ENCODE peak calls at places on chromosomes 13 and 19, in four cellular contexts. T is ovary, B is heart left ventricle, A is endothelial cell of umbilical vein. P is an unnamed sample.

GRCh38 chr13:111609631-111610030 is 289.2 kb downstream of the TEX29 start:
- DNase-seq in B (no peak), A (no peak), T (no peak), P (peak)

GRCh38 chr19:16208064-16208759 is 10.5 kb downstream of the AP1M1 start:
- DNase-seq in A (no peak), T (no peak), B (no peak), P (no peak)

GRCh38 chr13:57264965-57265364 is 98.0 kb downstream of the PRR20E start:
- DNase-seq in A (no peak), B (no peak), T (no peak), P (no peak)

GRCh38 chr19:29255006-29255405 is 42.1 kb upstream of the UQCRFS1 start:
- DNase-seq in T (no peak), A (no peak), B (no peak), P (peak)

GRCh38 chr13:114324334-114324733 is 10.0 kb downstream of the CHAMP1 start:
- DNase-seq in A (no peak), B (no peak), T (no peak), P (no peak)

GRCh38 chr13:73000027-73000674 is 58.7 kb upstream of the KLF5 start:
- DNase-seq in B (no peak), T (no peak), A (peak), P (no peak)

GRCh38 chr13:112325941-112326645 is 50.1 kb upstream of the SPACA7 start:
- DNase-seq in B (no peak), A (no peak), T (no peak), P (peak)

GRCh38 chr19:3458595-3459284 is 21.6 kb downstream of the SMIM24 start:
- DNase-seq in T (peak), A (no peak), B (peak), P (no peak)

GRCh38 chr13:114119196-114119595 is 13.2 kb downstream of the RASA3 start:
- DNase-seq in B (no peak), A (peak), T (no peak), P (no peak)

GRCh38 chr19:35155441-35155840 is 906 bp downstream of the FXYD5 start:
- DNase-seq in B (no peak), T (no peak), A (no peak), P (no peak)

GRCh38 chr19:55189424-55189823 is 9.3 kb upstream of the SYT5 start:
- DNase-seq in T (no peak), B (peak), A (peak), P (no peak)

GRCh38 chr19:11736696-11737095 is 2.0 kb downstream of the ZNF823 start:
- DNase-seq in T (no peak), B (peak), A (no peak), P (peak)

GRCh38 chr19:2276429-2276989 is 5.5 kb downstream of the PEAK3 start:
- DNase-seq in B (no peak), A (no peak), T (no peak), P (no peak)

GRCh38 chr13:101925731-101926130 is 473.3 kb downstream of the ITGBL1 start:
- DNase-seq in B (no peak), T (no peak), A (no peak), P (no peak)

GRCh38 chr19:46704379-46705076 is 12.4 kb downstream of the PRKD2 start:
- DNase-seq in T (peak), B (peak), A (peak), P (no peak)

GRCh38 chr13:21216332-21216731 is 39.9 kb downstream of the MRPL57 start:
- DNase-seq in T (no peak), A (no peak), B (no peak), P (no peak)

GRCh38 chr13:67106502-67107057 is 123.6 kb downstream of the PCDH9 start:
- DNase-seq in T (no peak), B (no peak), A (no peak), P (no peak)

GRCh38 chr13:111893071-111893606 is 173.8 kb upstream of the SOX1 start:
- DNase-seq in B (no peak), T (no peak), A (no peak), P (peak)

GRCh38 chr13:113209880-113210421 is 538 bp downstream of the CUL4A start:
- DNase-seq in B (peak), T (peak), A (peak), P (peak)

GRCh38 chr13:91270031-91270430 is 77.5 kb upstream of the MIR17HG start:
- DNase-seq in B (no peak), T (no peak), A (peak), P (no peak)

GRCh38 chr13:74751739-74752138 is 617.5 kb upstream of the KLF12 start:
- DNase-seq in A (no peak), T (peak), B (no peak), P (no peak)

GRCh38 chr19:367561-367960 is 23.0 kb upstream of the MIER2 start:
- DNase-seq in T (no peak), A (no peak), B (no peak), P (no peak)

GRCh38 chr19:11359421-11359820 is 4.2 kb downstream of the PLPPR2 start:
- DNase-seq in A (no peak), B (no peak), T (no peak), P (no peak)

GRCh38 chr13:32117696-32118095 is 86.1 kb downstream of the FRY start:
- DNase-seq in T (no peak), A (no peak), B (peak), P (peak)

GRCh38 chr13:29683041-29683440 is 87.6 kb upstream of the SLC7A1 start:
- DNase-seq in A (no peak), B (no peak), T (no peak), P (no peak)

GRCh38 chr13:76245216-76245615 is 609.1 kb downstream of the LMO7 start:
- DNase-seq in T (no peak), A (no peak), B (no peak), P (no peak)

GRCh38 chr19:13033244-13033643 is 38.0 kb downstream of the NFIX start:
- DNase-seq in T (no peak), B (no peak), A (no peak), P (no peak)

GRCh38 chr13:99990045-99990977 is 8.7 kb downstream of the ZIC2 start:
- DNase-seq in T (no peak), A (no peak), B (no peak), P (no peak)

GRCh38 chr19:13850910-13851753 is 25.8 kb upstream of the NANOS3 start:
- DNase-seq in T (peak), A (peak), B (peak), P (peak)

GRCh38 chr19:1861599-1862031 is 1.8 kb downstream of the KLF16 start:
- DNase-seq in A (no peak), T (peak), B (no peak), P (no peak)

GRCh38 chr19:30931307-30931706 is 417.9 kb downstream of the TSHZ3 start:
- DNase-seq in A (no peak), T (no peak), B (no peak), P (no peak)

GRCh38 chr19:35843676-35844481 is 8.4 kb downstream of the NPHS1 start:
- DNase-seq in T (no peak), A (no peak), B (no peak), P (no peak)

GRCh38 chr19:1253514-1254080 is 5.2 kb downstream of the MIDN start:
- DNase-seq in A (no peak), T (no peak), B (no peak), P (no peak)

GRCh38 chr13:44303681-44304432 is 69.8 kb upstream of the SERP2 start:
- DNase-seq in T (peak), B (peak), A (no peak), P (peak)

GRCh38 chr13:86563308-86563707 is 764.1 kb upstream of the SLITRK6 start:
- DNase-seq in A (peak), T (no peak), B (no peak), P (no peak)

GRCh38 chr13:86569974-86570373 is 770.8 kb upstream of the SLITRK6 start:
- DNase-seq in B (no peak), A (no peak), T (no peak), P (no peak)

GRCh38 chr13:86562876-86563275 is 763.7 kb upstream of the SLITRK6 start:
- DNase-seq in B (no peak), T (no peak), A (no peak), P (no peak)

GRCh38 chr13:86569119-86569518 is 769.9 kb upstream of the SLITRK6 start:
- DNase-seq in T (no peak), B (no peak), A (no peak), P (no peak)

GRCh38 chr13:86567119-86567518 is 767.9 kb upstream of the SLITRK6 start:
- DNase-seq in B (no peak), T (no peak), A (no peak), P (no peak)
- TF ChIP-seq CTCF in B (no peak), T (no peak), A (no peak), P (no peak)

GRCh38 chr19:17751103-17751911 is at the start of gene FCHO1:
- DNase-seq in A (no peak), B (peak), T (no peak), P (no peak)

GRCh38 chr19:17754634-17755532 is 3.6 kb downstream of the FCHO1 start:
- DNase-seq in B (no peak), A (no peak), T (no peak), P (no peak)

GRCh38 chr19:17751912-17752273 is 616 bp downstream of the FCHO1 start:
- DNase-seq in T (no peak), A (no peak), B (no peak), P (no peak)

GRCh38 chr19:17753976-17754375 is 2.7 kb downstream of the FCHO1 start:
- DNase-seq in A (no peak), T (no peak), B (no peak), P (no peak)

GRCh38 chr19:17752865-17753639 is 1.8 kb downstream of the FCHO1 start:
- DNase-seq in A (no peak), T (no peak), B (no peak), P (no peak)
- H3K27ac ChIP-seq in A (no peak), T (no peak), B (no peak), P (no peak)

GRCh38 chr19:41050426-41050825 is 37.8 kb upstream of the CYP2A13 start:
- DNase-seq in A (no peak), T (no peak), B (no peak), P (no peak)
- H3K4me3 ChIP-seq in A (no peak), T (no peak), B (no peak), P (no peak)

DNA sequence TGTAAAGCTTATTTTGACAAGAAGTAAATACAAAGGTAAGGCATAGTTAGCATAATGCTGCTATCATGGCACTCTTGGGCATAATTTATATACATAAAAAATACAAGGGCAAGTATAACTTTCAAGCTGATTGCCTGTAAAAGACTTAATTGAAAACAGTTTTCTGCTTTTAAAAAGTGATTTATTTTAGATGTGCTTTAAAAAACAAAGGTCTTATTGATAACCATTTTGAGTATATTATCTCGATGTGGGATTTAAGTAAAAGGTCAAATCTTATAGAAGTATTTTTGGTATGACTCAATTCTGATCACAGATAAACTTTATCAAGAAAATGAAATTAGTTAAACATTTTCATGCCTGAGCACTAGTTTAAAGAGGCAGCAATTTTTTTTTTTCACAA is 175.8 kb downstream of the KCNRG start:
- DNase-seq in B (no peak), A (no peak), T (no peak), P (no peak)
- TF ChIP-seq CTCF in B (no peak), A (no peak), T (no peak), P (no peak)

GRCh38 chr13:109253316-109253715 is 533.1 kb downstream of the IRS2 start:
- DNase-seq in B (no peak), A (no peak), T (no peak), P (no peak)

GRCh38 chr13:109254271-109254670 is 532.1 kb downstream of the IRS2 start:
- DNase-seq in B (no peak), T (no peak), A (no peak), P (no peak)

GRCh38 chr13:109256866-109257760 is 529.3 kb downstream of the IRS2 start:
- DNase-seq in T (no peak), A (peak), B (no peak), P (no peak)

GRCh38 chr13:109251958-109252357 is 534.4 kb downstream of the IRS2 start:
- DNase-seq in B (no peak), A (peak), T (no peak), P (no peak)

GRCh38 chr13:109255457-109255856 is 530.9 kb downstream of the IRS2 start:
- DNase-seq in B (no peak), A (no peak), T (no peak), P (no peak)
- H3K27ac ChIP-seq in B (no peak), A (no peak), T (no peak), P (no peak)

GRCh38 chr19:7224205-7224833 is 69.9 kb downstream of the INSR start:
- DNase-seq in A (no peak), B (peak), T (peak), P (no peak)
- H3K4me3 ChIP-seq in A (no peak), B (no peak), T (peak), P (peak)

GRCh38 chr19:44759083-44759804 is 10.7 kb downstream of the BCL3 start:
- DNase-seq in T (no peak), B (no peak), A (no peak), P (no peak)

GRCh38 chr19:44757057-44757734 is 8.7 kb downstream of the BCL3 start:
- DNase-seq in A (no peak), B (peak), T (peak), P (peak)

GRCh38 chr19:44758596-44758995 is 10.1 kb downstream of the BCL3 start:
- DNase-seq in A (no peak), B (no peak), T (no peak), P (no peak)

GRCh38 chr19:44756089-44756562 is 7.6 kb downstream of the BCL3 start:
- DNase-seq in A (no peak), B (no peak), T (no peak), P (no peak)

GRCh38 chr19:44757735-44758505 is 9.4 kb downstream of the BCL3 start:
- DNase-seq in B (peak), A (peak), T (peak), P (peak)
- TF ChIP-seq CTCF in B (peak), A (no peak), T (no peak), P (no peak)

P was measured in coronary artery.